ENCODE peak calls at places on chromosomes 5 and 9, in four cellular contexts. N is heart right ventricle, D is HCT116, Y is ovary. E is an unnamed sample. For H3K4me1 and H3K9me3, the result is how much of the 10 kb centered on the place peaks cover.

GRCh38 chr5:167953151-167953788 is 338.2 kb upstream of the WWC1 start:
- DNase-seq in N (no peak), D (no peak), Y (no peak), E (no peak)

GRCh38 chr9:133572821-133573361 is 36.3 kb downstream of the FAM163B start:
- DNase-seq in N (peak), D (no peak), Y (no peak), E (peak)

GRCh38 chr5:92676839-92677197 is 904.2 kb downstream of the NR2F1-AS1 start:
- DNase-seq in Y (no peak), D (no peak), N (no peak), E (no peak)

GRCh38 chr9:117224676-117225075 is 190.2 kb downstream of the ASTN2 start:
- DNase-seq in D (no peak), Y (no peak), N (no peak), E (no peak)

GRCh38 chr9:107019216-107019615 is 156.2 kb downstream of the ZNF462 start:
- DNase-seq in N (no peak), D (no peak), Y (no peak), E (no peak)

GRCh38 chr9:35519697-35520403 is 29.9 kb downstream of the RUSC2 start:
- DNase-seq in D (no peak), N (no peak), Y (no peak), E (no peak)

GRCh38 chr5:163724305-163724704 is 218.9 kb downstream of the MAT2B start:
- DNase-seq in D (no peak), Y (no peak), N (no peak), E (no peak)

GRCh38 chr9:9016597-9016996 is 1217.0 kb upstream of the DMAC1 start:
- DNase-seq in N (no peak), Y (no peak), D (no peak), E (no peak)

GRCh38 chr9:69471433-69471832 is 146.4 kb downstream of the ENTREP1 start:
- DNase-seq in D (no peak), N (no peak), Y (no peak), E (no peak)

GRCh38 chr5:176985516-176985915 is 21.1 kb downstream of the UIMC1 start:
- DNase-seq in N (no peak), D (no peak), Y (no peak), E (no peak)

GRCh38 chr9:129007035-129007765 is 20.9 kb downstream of the SH3GLB2 start:
- DNase-seq in N (peak), Y (peak), D (no peak), E (peak)

GRCh38 chr5:82622205-82622604 is 344.1 kb upstream of the RPS23 start:
- DNase-seq in D (no peak), N (no peak), Y (no peak), E (no peak)

GRCh38 chr9:115024925-115025535 is 92.9 kb downstream of the TNC start:
- DNase-seq in Y (no peak), N (no peak), D (no peak), E (no peak)

GRCh38 chr9:93300175-93300572 is 116.2 kb downstream of the WNK2 start:
- DNase-seq in N (no peak), Y (no peak), D (no peak), E (peak)

GRCh38 chr9:112558476-112558875 is 71.8 kb downstream of the KIAA1958 start:
- DNase-seq in Y (no peak), N (no peak), D (no peak), E (no peak)

GRCh38 chr9:122904466-122904822 is 715 bp downstream of the RC3H2 start:
- DNase-seq in Y (no peak), D (no peak), N (no peak), E (peak)

GRCh38 chr9:88990721-88991065 is 575 bp upstream of the S1PR3 start:
- DNase-seq in D (no peak), Y (no peak), N (no peak), E (no peak)

GRCh38 chr9:91273853-91274552 is 87.7 kb downstream of the AUH start:
- DNase-seq in D (peak), Y (no peak), N (no peak), E (no peak)

GRCh38 chr9:137757139-137757538 is 120.4 kb upstream of the CACNA1B start:
- DNase-seq in N (peak), Y (no peak), D (no peak), E (peak)

GRCh38 chr5:65803699-65804426 is 81.9 kb downstream of the NLN start:
- DNase-seq in N (no peak), D (no peak), Y (no peak), E (no peak)

GRCh38 chr9:93669116-93669957 is 93.0 kb downstream of the PHF2 start:
- DNase-seq in Y (peak), D (no peak), N (no peak), E (peak)

GRCh38 chr9:83933804-83934203 is 12.6 kb upstream of the KIF27 start:
- DNase-seq in Y (no peak), D (no peak), N (no peak), E (peak)

GRCh38 chr5:68268363-68269130 is 53.0 kb downstream of the PIK3R1 start:
- DNase-seq in N (no peak), D (no peak), Y (no peak), E (no peak)
- H3K4me3 ChIP-seq in N (no peak), D (no peak), Y (no peak), E (no peak)

DNA sequence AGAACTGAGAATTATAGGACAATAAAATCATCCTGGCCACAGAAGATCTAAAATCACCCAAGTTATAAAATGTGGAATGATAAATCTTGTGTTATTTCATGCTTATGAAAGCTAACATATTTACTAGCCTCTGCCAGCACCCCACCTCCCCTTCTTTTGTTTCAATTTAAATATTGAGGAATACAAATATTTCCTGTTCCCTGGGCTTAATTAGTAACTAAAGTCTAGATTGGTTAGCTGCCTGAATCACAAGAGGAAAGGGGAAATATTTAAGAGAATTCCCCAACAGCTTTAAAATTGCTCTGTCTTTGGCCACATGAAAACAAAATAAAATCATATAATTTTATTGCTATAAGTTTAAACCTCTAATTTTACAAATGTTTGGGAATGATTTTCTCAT is 287.0 kb downstream of the PRELID2 start:
- DNase-seq in D (no peak), Y (no peak), N (no peak), E (no peak)
- H3K4me1 ChIP-seq in D (under half), Y (under half), N (under half), E (under half)

DNA sequence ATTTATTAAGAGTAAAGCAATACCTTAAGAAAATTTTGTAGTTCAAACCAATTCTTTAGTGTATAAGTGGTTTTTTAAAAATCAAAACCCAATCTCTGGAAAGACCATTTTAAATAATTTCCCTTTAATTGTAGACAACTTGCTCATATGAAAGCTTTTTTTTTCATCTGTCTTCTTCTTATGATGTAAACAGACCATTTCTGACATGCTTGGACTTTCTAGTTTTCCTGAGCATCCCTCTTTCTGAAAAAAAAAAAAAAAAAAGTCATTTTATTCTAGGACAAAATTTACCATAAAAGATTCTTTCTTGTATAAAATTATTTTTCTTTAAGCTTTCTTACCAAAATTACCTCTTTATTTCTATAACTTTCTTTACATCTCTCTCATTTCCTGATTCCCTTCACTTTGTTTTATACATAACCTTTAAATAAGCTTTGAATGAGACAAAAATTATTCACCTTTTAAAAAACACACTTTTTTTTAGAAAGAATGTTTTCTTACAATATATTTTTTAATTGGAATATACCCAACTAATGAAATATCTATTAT is 67.5 kb downstream of the COL15A1 start:
- DNase-seq in N (no peak), Y (no peak), D (no peak), E (no peak)
- H3K9me3 ChIP-seq in N (under half), Y (under half), D (under half), E (under half)

GRCh38 chr5:147836439-147836838 is 5.0 kb upstream of the SPINK1 start:
- DNase-seq in D (no peak), Y (no peak), N (no peak), E (no peak)

GRCh38 chr5:147835386-147835798 is 3.9 kb upstream of the SPINK1 start:
- DNase-seq in D (no peak), N (no peak), Y (no peak), E (no peak)

GRCh38 chr5:147826351-147826750 is 5.1 kb downstream of the SPINK1 start:
- DNase-seq in Y (no peak), N (no peak), D (no peak), E (no peak)

GRCh38 chr5:147830035-147830434 is 1.4 kb downstream of the SPINK1 start:
- DNase-seq in N (no peak), D (no peak), Y (no peak), E (no peak)

DNA sequence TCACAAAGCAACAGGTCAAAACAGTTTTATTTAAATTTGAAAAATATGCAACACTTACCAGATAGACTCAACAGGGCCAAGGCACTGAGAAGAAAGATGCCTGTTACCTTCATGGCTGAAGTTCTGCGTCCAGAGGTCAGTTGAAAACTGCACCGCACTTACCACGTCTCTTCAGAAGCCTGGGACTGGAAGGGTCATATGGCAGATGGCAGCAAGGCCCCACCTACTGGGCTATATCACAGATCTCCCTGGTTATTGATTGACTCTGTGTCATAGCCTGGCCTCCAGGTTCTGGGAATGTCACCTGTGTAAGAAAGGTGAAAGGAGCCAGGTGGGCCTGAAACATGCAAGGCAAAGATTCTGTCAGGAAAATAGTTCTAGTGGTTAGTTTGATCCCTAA is at the start of gene SPINK1:
- DNase-seq in Y (no peak), N (no peak), D (no peak), E (no peak)
- H3K4me3 ChIP-seq in Y (no peak), N (no peak), D (no peak), E (no peak)

DNA sequence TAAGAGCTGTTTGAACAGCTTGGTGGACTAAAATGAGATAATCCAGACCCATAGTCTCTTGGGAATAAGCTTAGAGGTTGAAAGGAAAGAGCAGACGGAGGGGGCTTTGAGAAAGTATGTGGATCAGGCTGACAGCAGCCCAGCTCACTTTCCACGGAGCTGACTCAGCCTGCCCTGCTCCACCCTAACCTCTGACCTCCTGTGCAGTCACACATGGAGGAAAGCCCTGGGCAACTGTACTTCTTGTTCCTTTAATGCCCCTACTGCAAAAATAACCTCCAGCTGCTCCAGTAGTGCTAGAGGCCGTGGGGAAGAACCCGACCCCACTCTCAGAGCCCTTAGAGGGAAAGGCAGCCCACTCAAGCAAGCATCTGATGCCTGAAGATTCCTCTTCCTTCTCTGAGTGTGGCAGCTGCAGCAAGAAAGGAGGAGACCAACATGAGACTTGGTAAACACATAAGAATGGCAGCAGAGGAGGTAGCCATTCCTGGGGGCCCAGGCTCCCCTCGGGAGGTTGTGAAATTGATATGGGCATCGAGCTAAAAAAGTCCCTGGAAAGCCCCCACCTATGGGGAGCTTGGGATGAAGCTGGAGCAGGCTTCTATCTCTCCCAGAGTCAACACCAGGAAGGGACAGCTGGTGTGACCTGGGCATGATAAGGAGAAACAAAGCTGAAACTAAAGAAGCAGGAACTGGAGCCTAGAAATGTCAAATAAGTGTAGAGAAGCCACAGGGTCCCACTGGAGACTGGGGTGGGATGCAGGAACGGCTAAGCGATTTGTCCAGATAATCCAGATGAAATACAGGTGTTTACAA is 204.3 kb downstream of the PIK3R1 start:
- DNase-seq in Y (no peak), N (no peak), D (no peak), E (peak)
- H3K4me1 ChIP-seq in Y (under half), N (under half), D (under half), E (under half)

DNA sequence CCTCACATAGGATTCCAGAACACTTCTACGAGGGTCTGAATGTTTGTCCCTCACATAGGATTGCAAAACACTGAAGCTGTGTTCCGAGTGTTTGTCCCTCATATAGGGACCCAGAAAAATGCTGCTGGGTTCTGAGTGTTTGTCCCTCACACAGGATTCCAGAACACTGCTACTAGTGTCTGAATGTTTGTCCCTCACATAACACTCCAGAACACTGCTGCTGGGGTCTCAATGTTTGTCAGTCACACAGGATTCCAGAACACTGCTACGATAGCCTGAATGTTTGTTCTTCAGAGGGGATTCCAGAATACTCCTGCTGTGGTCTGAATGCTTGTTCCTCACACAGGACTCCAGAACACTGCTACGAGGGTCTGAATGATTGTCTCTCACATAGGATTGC is 218.7 kb downstream of the FOXD4L6 start:
- DNase-seq in Y (no peak), N (no peak), D (no peak), E (no peak)
- H3K9me3 ChIP-seq in Y (half or more), N (half or more), D (under half), E (half or more)